ENCODE peak calls at places on chromosomes 3 and 15, in seven cellular contexts. One of them, this sample, is unnamed.

GRCh38 chr3:96319176-96319575 is 495.2 kb upstream of the EPHA6 start:
- DNase-seq in HCT116: no peak
- DNase-seq in GM12878: no peak
- DNase-seq in H1: no peak
- DNase-seq in SK-N-SH: no peak
- DNase-seq in HepG2: no peak
- DNase-seq in K562: no peak
- DNase-seq in this sample: no peak

GRCh38 chr15:31147456-31147855 is 45.9 kb upstream of the TRPM1 start:
- DNase-seq in K562: no peak
- DNase-seq in H1: no peak
- DNase-seq in SK-N-SH: no peak
- DNase-seq in HCT116: no peak
- DNase-seq in GM12878: no peak
- DNase-seq in HepG2: no peak
- DNase-seq in this sample: no peak

GRCh38 chr3:188788621-188789081 is 383.1 kb upstream of the TPRG1 start:
- DNase-seq in K562: no peak
- DNase-seq in H1: no peak
- DNase-seq in HepG2: no peak
- DNase-seq in GM12878: no peak
- DNase-seq in HCT116: no peak
- DNase-seq in SK-N-SH: no peak
- DNase-seq in this sample: no peak

GRCh38 chr3:60574046-60574769 is 677.0 kb downstream of the FHIT start:
- DNase-seq in HepG2: no peak
- DNase-seq in GM12878: no peak
- DNase-seq in SK-N-SH: no peak
- DNase-seq in H1: no peak
- DNase-seq in K562: no peak
- DNase-seq in HCT116: no peak
- DNase-seq in this sample: no peak

GRCh38 chr3:9782777-9783176 is 9.5 kb downstream of the TADA3 start:
- DNase-seq in HepG2: no peak
- DNase-seq in H1: no peak
- DNase-seq in K562: no peak
- DNase-seq in HCT116: no peak
- DNase-seq in GM12878: no peak
- DNase-seq in SK-N-SH: no peak
- DNase-seq in this sample: no peak

GRCh38 chr3:185786956-185787877 is 37.6 kb downstream of the IGF2BP2 start:
- DNase-seq in SK-N-SH: no peak
- DNase-seq in HepG2: no peak
- DNase-seq in H1: no peak
- DNase-seq in HCT116: no peak
- DNase-seq in K562: no peak
- DNase-seq in GM12878: no peak
- DNase-seq in this sample: no peak

GRCh38 chr15:68305420-68305871 is 27.9 kb downstream of the FEM1B start:
- DNase-seq in SK-N-SH: no peak
- DNase-seq in H1: peak
- DNase-seq in GM12878: no peak
- DNase-seq in HepG2: no peak
- DNase-seq in K562: no peak
- DNase-seq in HCT116: no peak
- DNase-seq in this sample: no peak

GRCh38 chr3:156332304-156332703 is 211.9 kb downstream of the KCNAB1 start:
- DNase-seq in H1: no peak
- DNase-seq in HepG2: no peak
- DNase-seq in K562: no peak
- DNase-seq in GM12878: no peak
- DNase-seq in HCT116: no peak
- DNase-seq in SK-N-SH: no peak
- DNase-seq in this sample: no peak

GRCh38 chr3:129592362-129593150 is 13.9 kb downstream of the PLXND1 start:
- DNase-seq in SK-N-SH: no peak
- DNase-seq in GM12878: no peak
- DNase-seq in H1: peak
- DNase-seq in HCT116: no peak
- DNase-seq in K562: no peak
- DNase-seq in HepG2: no peak
- DNase-seq in this sample: no peak

GRCh38 chr15:22942877-22943276 is 37.3 kb downstream of the CYFIP1 start:
- DNase-seq in HepG2: no peak
- DNase-seq in K562: no peak
- DNase-seq in GM12878: no peak
- DNase-seq in H1: no peak
- DNase-seq in HCT116: no peak
- DNase-seq in SK-N-SH: no peak
- DNase-seq in this sample: no peak

GRCh38 chr15:80561500-80561899 is 133.6 kb upstream of the ABHD17C start:
- DNase-seq in H1: no peak
- DNase-seq in K562: no peak
- DNase-seq in GM12878: no peak
- DNase-seq in SK-N-SH: no peak
- DNase-seq in HCT116: no peak
- DNase-seq in HepG2: no peak
- DNase-seq in this sample: no peak

GRCh38 chr15:75666823-75667501 is 19.2 kb downstream of the SNX33 start:
- DNase-seq in GM12878: no peak
- DNase-seq in SK-N-SH: no peak
- DNase-seq in H1: no peak
- DNase-seq in HepG2: peak
- DNase-seq in HCT116: peak
- DNase-seq in K562: no peak
- DNase-seq in this sample: no peak

GRCh38 chr3:445960-446359 is 249.4 kb downstream of the CHL1 start:
- DNase-seq in GM12878: no peak
- DNase-seq in H1: no peak
- DNase-seq in SK-N-SH: no peak
- DNase-seq in HepG2: no peak
- DNase-seq in HCT116: no peak
- DNase-seq in K562: no peak
- DNase-seq in this sample: no peak

GRCh38 chr15:78093242-78094020 is 1.1 kb downstream of the SH2D7 start:
- DNase-seq in HCT116: no peak
- DNase-seq in HepG2: no peak
- DNase-seq in GM12878: no peak
- DNase-seq in K562: no peak
- DNase-seq in H1: no peak
- DNase-seq in SK-N-SH: no peak
- DNase-seq in this sample: no peak

GRCh38 chr15:78930577-78931388 is 14.1 kb downstream of the CTSH start:
- DNase-seq in K562: no peak
- DNase-seq in SK-N-SH: peak
- DNase-seq in HCT116: peak
- DNase-seq in H1: no peak
- DNase-seq in GM12878: no peak
- DNase-seq in HepG2: no peak
- DNase-seq in this sample: peak

GRCh38 chr3:45992820-45993219 is 2.8 kb downstream of the FYCO1 start:
- DNase-seq in HCT116: no peak
- DNase-seq in HepG2: no peak
- DNase-seq in GM12878: no peak
- DNase-seq in H1: no peak
- DNase-seq in SK-N-SH: no peak
- DNase-seq in K562: no peak
- DNase-seq in this sample: no peak

GRCh38 chr3:150081084-150081483 is 110.4 kb upstream of the PFN2 start:
- DNase-seq in H1: no peak
- DNase-seq in K562: no peak
- DNase-seq in HCT116: no peak
- DNase-seq in HepG2: no peak
- DNase-seq in GM12878: no peak
- DNase-seq in SK-N-SH: no peak
- DNase-seq in this sample: peak

GRCh38 chr3:135736740-135737139 is 228.8 kb upstream of the PPP2R3A start:
- DNase-seq in GM12878: no peak
- DNase-seq in HepG2: peak
- DNase-seq in K562: peak
- DNase-seq in HCT116: peak
- DNase-seq in H1: peak
- DNase-seq in SK-N-SH: no peak
- DNase-seq in this sample: peak

GRCh38 chr15:35327789-35328188 is 218.2 kb downstream of the DPH6 start:
- DNase-seq in H1: no peak
- DNase-seq in HepG2: no peak
- DNase-seq in K562: no peak
- DNase-seq in SK-N-SH: no peak
- DNase-seq in GM12878: no peak
- DNase-seq in HCT116: no peak
- DNase-seq in this sample: peak
- TF ChIP-seq JUND in H1: no peak
- TF ChIP-seq JUND in HepG2: no peak
- TF ChIP-seq JUND in K562: no peak
- TF ChIP-seq JUND in SK-N-SH: no peak
- TF ChIP-seq JUND in GM12878: no peak
- TF ChIP-seq JUND in HCT116: no peak
- TF ChIP-seq JUND in this sample: no peak

DNA sequence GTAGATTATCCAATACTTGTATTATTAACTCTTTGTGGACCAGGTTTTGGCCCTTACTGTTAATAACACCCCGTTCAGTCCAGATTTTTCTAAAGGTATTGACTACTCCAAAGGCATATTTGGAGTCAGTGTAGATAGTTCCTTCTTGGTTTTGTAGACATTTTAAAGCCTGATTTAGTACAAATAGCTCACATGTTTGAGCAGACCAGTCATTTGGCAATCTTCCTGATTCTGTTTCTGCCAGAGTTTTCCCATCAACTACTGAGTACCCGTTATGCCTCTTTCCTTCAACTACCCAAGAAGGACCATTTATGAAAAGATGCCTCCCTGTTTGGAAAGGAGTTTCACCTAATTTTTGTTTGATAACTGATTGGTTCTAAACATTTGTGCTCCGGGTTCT is 82.0 kb downstream of the CHCHD4 start:
- DNase-seq in HepG2: no peak
- DNase-seq in H1: no peak
- DNase-seq in HCT116: no peak
- DNase-seq in SK-N-SH: no peak
- DNase-seq in GM12878: no peak
- DNase-seq in K562: no peak
- DNase-seq in this sample: no peak
- TF ChIP-seq JUND in HepG2: no peak
- TF ChIP-seq JUND in H1: no peak
- TF ChIP-seq JUND in HCT116: no peak
- TF ChIP-seq JUND in SK-N-SH: no peak
- TF ChIP-seq JUND in GM12878: no peak
- TF ChIP-seq JUND in K562: no peak
- TF ChIP-seq JUND in this sample: no peak

DNA sequence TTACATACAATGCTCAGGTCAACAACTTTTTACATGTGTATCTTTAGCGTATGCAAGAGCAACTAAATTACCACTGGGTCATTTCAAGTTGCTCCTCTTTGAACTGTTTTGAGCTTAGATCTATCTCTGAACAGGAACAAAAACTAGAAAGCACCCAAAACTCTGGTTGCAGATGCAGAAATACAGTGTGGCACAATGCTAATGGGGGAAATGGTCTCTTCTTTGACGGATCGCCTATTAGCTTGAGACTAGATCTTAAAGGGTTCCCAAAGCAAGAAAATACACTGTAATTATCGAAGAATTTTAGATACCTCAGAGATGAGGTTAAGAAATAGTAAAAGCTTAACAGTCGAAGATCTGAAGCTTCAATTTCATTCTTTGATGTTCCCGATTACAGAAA is 864 bp downstream of the PPP1R2 start:
- DNase-seq in GM12878: no peak
- DNase-seq in HCT116: no peak
- DNase-seq in K562: no peak
- DNase-seq in HepG2: no peak
- DNase-seq in SK-N-SH: peak
- DNase-seq in H1: no peak
- DNase-seq in this sample: no peak
- TF ChIP-seq JUND in GM12878: no peak
- TF ChIP-seq JUND in HCT116: no peak
- TF ChIP-seq JUND in K562: no peak
- TF ChIP-seq JUND in HepG2: no peak
- TF ChIP-seq JUND in SK-N-SH: no peak
- TF ChIP-seq JUND in H1: no peak
- TF ChIP-seq JUND in this sample: no peak

GRCh38 chr3:23457697-23458096 is 254.6 kb downstream of the UBE2E2 start:
- DNase-seq in HepG2: no peak
- DNase-seq in K562: no peak
- DNase-seq in GM12878: no peak
- DNase-seq in H1: no peak
- DNase-seq in SK-N-SH: no peak
- DNase-seq in HCT116: no peak
- DNase-seq in this sample: no peak

GRCh38 chr3:23450806-23451205 is 247.7 kb downstream of the UBE2E2 start:
- DNase-seq in GM12878: no peak
- DNase-seq in SK-N-SH: no peak
- DNase-seq in H1: no peak
- DNase-seq in HepG2: no peak
- DNase-seq in HCT116: no peak
- DNase-seq in K562: no peak
- DNase-seq in this sample: no peak

GRCh38 chr3:23452408-23452807 is 249.3 kb downstream of the UBE2E2 start:
- DNase-seq in GM12878: no peak
- DNase-seq in K562: no peak
- DNase-seq in HepG2: no peak
- DNase-seq in H1: no peak
- DNase-seq in SK-N-SH: no peak
- DNase-seq in HCT116: no peak
- DNase-seq in this sample: no peak

GRCh38 chr3:23455775-23456174 is 252.6 kb downstream of the UBE2E2 start:
- DNase-seq in SK-N-SH: no peak
- DNase-seq in HepG2: no peak
- DNase-seq in HCT116: no peak
- DNase-seq in H1: no peak
- DNase-seq in K562: no peak
- DNase-seq in GM12878: no peak
- DNase-seq in this sample: no peak

GRCh38 chr3:23455084-23455483 is 252.0 kb downstream of the UBE2E2 start:
- DNase-seq in GM12878: no peak
- DNase-seq in H1: no peak
- DNase-seq in SK-N-SH: no peak
- DNase-seq in HCT116: no peak
- DNase-seq in HepG2: no peak
- DNase-seq in K562: no peak
- DNase-seq in this sample: no peak
- TF ChIP-seq JUND in GM12878: no peak
- TF ChIP-seq JUND in H1: no peak
- TF ChIP-seq JUND in SK-N-SH: peak
- TF ChIP-seq JUND in HCT116: no peak
- TF ChIP-seq JUND in HepG2: no peak
- TF ChIP-seq JUND in K562: no peak
- TF ChIP-seq JUND in this sample: no peak

This sample was measured in T47D.